ENCODE peak calls at places on chromosome 1, in four cellular contexts. One of them, this sample, is unnamed.

GRCh38 chr1:230044729-230045128 is 22.3 kb upstream of the GALNT2 start:
- DNase-seq in CD8-positive, alpha-beta memory T cell: no peak
- DNase-seq in left lung: no peak
- DNase-seq in RWPE1: no peak
- DNase-seq in this sample: no peak

GRCh38 chr1:216222302-216222701 is 200.9 kb downstream of the USH2A start:
- DNase-seq in CD8-positive, alpha-beta memory T cell: no peak
- DNase-seq in left lung: no peak
- DNase-seq in RWPE1: no peak
- DNase-seq in this sample: no peak

GRCh38 chr1:43363283-43363934 is 4.4 kb downstream of the ELOVL1 start:
- DNase-seq in CD8-positive, alpha-beta memory T cell: no peak
- DNase-seq in left lung: no peak
- DNase-seq in RWPE1: no peak
- DNase-seq in this sample: no peak

GRCh38 chr1:70503358-70503757 is 92.3 kb downstream of the CTH start:
- DNase-seq in CD8-positive, alpha-beta memory T cell: no peak
- DNase-seq in left lung: no peak
- DNase-seq in RWPE1: no peak
- DNase-seq in this sample: peak

GRCh38 chr1:212667223-212668139 is 32.2 kb downstream of the BATF3 start:
- DNase-seq in CD8-positive, alpha-beta memory T cell: no peak
- DNase-seq in left lung: no peak
- DNase-seq in RWPE1: peak
- DNase-seq in this sample: peak

GRCh38 chr1:221439734-221440436 is 302.0 kb downstream of the DUSP10 start:
- DNase-seq in CD8-positive, alpha-beta memory T cell: no peak
- DNase-seq in left lung: no peak
- DNase-seq in RWPE1: peak
- DNase-seq in this sample: peak

GRCh38 chr1:51341876-51342496 is 11.6 kb upstream of the TTC39A start:
- DNase-seq in CD8-positive, alpha-beta memory T cell: no peak
- DNase-seq in left lung: no peak
- DNase-seq in RWPE1: no peak
- DNase-seq in this sample: no peak

GRCh38 chr1:219945795-219946194 is 17.4 kb upstream of the SLC30A10 start:
- DNase-seq in CD8-positive, alpha-beta memory T cell: no peak
- DNase-seq in left lung: no peak
- DNase-seq in RWPE1: no peak
- DNase-seq in this sample: no peak

GRCh38 chr1:118396824-118397530 is 211.9 kb upstream of the SPAG17 start:
- DNase-seq in CD8-positive, alpha-beta memory T cell: no peak
- DNase-seq in left lung: no peak
- DNase-seq in RWPE1: no peak
- DNase-seq in this sample: no peak

GRCh38 chr1:198316681-198317080 is 159.9 kb downstream of the NEK7 start:
- DNase-seq in CD8-positive, alpha-beta memory T cell: no peak
- DNase-seq in left lung: no peak
- DNase-seq in RWPE1: no peak
- DNase-seq in this sample: no peak

GRCh38 chr1:84940481-84940880 is 47.5 kb upstream of the LPAR3 start:
- DNase-seq in CD8-positive, alpha-beta memory T cell: no peak
- DNase-seq in left lung: no peak
- DNase-seq in RWPE1: no peak
- DNase-seq in this sample: peak

GRCh38 chr1:107018445-107018844 is 38.0 kb upstream of the PRMT6 start:
- DNase-seq in CD8-positive, alpha-beta memory T cell: no peak
- DNase-seq in left lung: no peak
- DNase-seq in RWPE1: no peak
- DNase-seq in this sample: no peak

GRCh38 chr1:50155564-50155963 is 46.8 kb downstream of the ELAVL4 start:
- DNase-seq in CD8-positive, alpha-beta memory T cell: no peak
- DNase-seq in left lung: no peak
- DNase-seq in RWPE1: no peak
- DNase-seq in this sample: no peak

GRCh38 chr1:227072991-227073390 is 132.9 kb downstream of the COQ8A start:
- DNase-seq in CD8-positive, alpha-beta memory T cell: no peak
- DNase-seq in left lung: no peak
- DNase-seq in RWPE1: no peak
- DNase-seq in this sample: peak

DNA sequence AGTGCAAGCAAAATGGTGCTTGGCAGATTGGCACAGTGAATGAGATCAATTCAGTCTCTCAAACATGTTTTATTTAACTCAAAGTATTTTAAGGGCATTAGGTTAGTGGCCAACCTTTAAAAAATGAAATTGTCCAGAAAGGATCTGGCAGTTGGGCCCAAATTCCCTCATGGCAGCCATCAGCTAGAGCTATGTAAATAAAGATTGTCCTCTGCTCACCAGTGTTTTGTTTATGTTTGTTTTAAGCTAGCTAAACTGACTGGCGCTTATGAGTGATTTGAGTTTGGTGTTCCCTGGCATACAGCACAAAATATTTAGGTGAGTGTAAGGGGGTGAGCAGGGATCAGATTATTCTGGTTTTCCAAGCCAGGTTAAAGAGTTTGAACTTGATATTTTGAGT is 18.1 kb downstream of the HDAC1 start:
- DNase-seq in CD8-positive, alpha-beta memory T cell: no peak
- DNase-seq in left lung: no peak
- DNase-seq in RWPE1: no peak
- DNase-seq in this sample: no peak
- H3K27ac ChIP-seq in CD8-positive, alpha-beta memory T cell: no peak
- H3K27ac ChIP-seq in left lung: no peak
- H3K27ac ChIP-seq in RWPE1: no peak
- H3K27ac ChIP-seq in this sample: no peak

DNA sequence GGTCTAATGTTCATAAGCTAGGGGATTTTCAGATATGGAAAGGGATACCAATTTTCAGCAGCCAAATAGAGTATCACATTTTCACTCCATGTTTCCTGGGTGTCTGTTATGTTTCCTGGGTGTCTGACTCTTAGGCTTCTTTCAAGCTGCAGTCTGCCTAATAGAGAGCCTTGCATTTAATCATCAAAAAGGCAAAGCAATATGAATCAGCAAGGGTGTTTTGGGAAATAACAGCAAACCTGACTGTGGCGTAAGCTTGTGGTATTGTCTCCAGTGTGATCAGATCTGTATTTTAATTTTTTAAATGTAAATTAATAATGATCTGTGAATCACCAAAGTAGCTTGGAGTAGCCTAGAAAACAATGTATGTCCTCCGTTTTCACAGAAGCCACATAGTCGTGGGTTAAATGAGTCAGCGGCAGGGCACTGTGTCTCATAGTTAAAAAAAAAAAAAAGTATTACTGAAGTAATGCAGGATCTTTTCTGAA is 10.4 kb downstream of the LGALS8 start:
- DNase-seq in CD8-positive, alpha-beta memory T cell: no peak
- DNase-seq in left lung: no peak
- DNase-seq in RWPE1: no peak
- DNase-seq in this sample: peak
- H3K27ac ChIP-seq in CD8-positive, alpha-beta memory T cell: no peak
- H3K27ac ChIP-seq in left lung: no peak
- H3K27ac ChIP-seq in RWPE1: no peak
- H3K27ac ChIP-seq in this sample: peak

GRCh38 chr1:91883470-91883869 is 2.5 kb downstream of the TGFBR3 start:
- DNase-seq in CD8-positive, alpha-beta memory T cell: no peak
- DNase-seq in left lung: no peak
- DNase-seq in RWPE1: peak
- DNase-seq in this sample: peak
- H3K27ac ChIP-seq in CD8-positive, alpha-beta memory T cell: no peak
- H3K27ac ChIP-seq in left lung: no peak
- H3K27ac ChIP-seq in RWPE1: no peak
- H3K27ac ChIP-seq in this sample: peak

GRCh38 chr1:81867235-81867634 is 66.5 kb downstream of the ADGRL2 start:
- DNase-seq in CD8-positive, alpha-beta memory T cell: no peak
- DNase-seq in left lung: no peak
- DNase-seq in RWPE1: no peak
- DNase-seq in this sample: peak
- H3K27ac ChIP-seq in CD8-positive, alpha-beta memory T cell: no peak
- H3K27ac ChIP-seq in left lung: no peak
- H3K27ac ChIP-seq in RWPE1: no peak
- H3K27ac ChIP-seq in this sample: no peak

GRCh38 chr1:178973671-178974091 is 52.0 kb upstream of the FAM20B start:
- DNase-seq in CD8-positive, alpha-beta memory T cell: no peak
- DNase-seq in left lung: no peak
- DNase-seq in RWPE1: no peak
- DNase-seq in this sample: no peak
- H3K27ac ChIP-seq in CD8-positive, alpha-beta memory T cell: no peak
- H3K27ac ChIP-seq in left lung: no peak
- H3K27ac ChIP-seq in RWPE1: no peak
- H3K27ac ChIP-seq in this sample: no peak

DNA sequence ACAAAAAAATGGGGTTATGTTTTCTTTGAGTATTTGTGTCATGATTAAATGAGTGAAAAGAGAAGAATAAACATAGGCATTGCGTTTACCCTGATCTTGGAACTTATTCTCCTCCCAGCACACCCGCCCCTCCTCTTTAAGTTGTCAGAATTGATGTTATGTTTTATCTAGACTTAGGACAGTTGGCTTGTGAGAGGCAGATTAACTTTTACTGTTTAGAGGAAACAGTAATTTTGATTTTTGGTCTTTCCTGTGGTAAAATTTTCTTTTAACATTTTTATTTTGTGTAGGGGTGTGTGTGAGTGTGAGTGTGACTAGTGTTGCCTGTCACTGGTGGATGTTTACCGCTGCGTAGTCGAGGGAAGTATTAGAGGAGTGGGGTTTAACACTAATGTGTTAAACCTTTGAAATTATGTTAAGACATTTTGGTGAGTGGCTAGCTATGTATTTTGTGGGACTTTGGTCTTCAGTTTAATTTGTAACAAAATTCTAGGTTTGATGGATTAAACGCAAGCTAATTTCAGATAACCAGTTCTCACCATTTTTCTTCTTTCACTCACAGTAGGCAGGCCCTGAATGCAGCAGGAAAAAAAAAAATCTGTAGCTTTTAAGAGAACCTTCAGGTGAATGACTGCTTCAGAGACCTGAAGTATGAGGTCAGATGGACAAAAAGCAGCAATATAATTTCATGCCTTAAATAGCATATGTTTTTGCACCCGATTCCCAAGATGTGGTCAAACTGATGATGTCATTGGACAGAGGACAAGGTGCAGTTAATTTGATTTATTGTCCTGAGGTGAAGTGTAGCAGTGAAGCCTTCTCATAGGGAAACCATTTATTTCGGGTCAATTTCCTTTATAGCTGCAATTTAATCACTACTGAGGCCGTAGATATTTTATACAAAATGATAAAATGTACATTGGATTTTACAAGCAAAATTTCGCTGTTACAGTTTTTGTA is 2.7 kb downstream of the POU2F1 start:
- DNase-seq in CD8-positive, alpha-beta memory T cell: no peak
- DNase-seq in left lung: no peak
- DNase-seq in RWPE1: no peak
- DNase-seq in this sample: peak
- H3K27ac ChIP-seq in CD8-positive, alpha-beta memory T cell: peak
- H3K27ac ChIP-seq in left lung: peak
- H3K27ac ChIP-seq in RWPE1: no peak
- H3K27ac ChIP-seq in this sample: peak

DNA sequence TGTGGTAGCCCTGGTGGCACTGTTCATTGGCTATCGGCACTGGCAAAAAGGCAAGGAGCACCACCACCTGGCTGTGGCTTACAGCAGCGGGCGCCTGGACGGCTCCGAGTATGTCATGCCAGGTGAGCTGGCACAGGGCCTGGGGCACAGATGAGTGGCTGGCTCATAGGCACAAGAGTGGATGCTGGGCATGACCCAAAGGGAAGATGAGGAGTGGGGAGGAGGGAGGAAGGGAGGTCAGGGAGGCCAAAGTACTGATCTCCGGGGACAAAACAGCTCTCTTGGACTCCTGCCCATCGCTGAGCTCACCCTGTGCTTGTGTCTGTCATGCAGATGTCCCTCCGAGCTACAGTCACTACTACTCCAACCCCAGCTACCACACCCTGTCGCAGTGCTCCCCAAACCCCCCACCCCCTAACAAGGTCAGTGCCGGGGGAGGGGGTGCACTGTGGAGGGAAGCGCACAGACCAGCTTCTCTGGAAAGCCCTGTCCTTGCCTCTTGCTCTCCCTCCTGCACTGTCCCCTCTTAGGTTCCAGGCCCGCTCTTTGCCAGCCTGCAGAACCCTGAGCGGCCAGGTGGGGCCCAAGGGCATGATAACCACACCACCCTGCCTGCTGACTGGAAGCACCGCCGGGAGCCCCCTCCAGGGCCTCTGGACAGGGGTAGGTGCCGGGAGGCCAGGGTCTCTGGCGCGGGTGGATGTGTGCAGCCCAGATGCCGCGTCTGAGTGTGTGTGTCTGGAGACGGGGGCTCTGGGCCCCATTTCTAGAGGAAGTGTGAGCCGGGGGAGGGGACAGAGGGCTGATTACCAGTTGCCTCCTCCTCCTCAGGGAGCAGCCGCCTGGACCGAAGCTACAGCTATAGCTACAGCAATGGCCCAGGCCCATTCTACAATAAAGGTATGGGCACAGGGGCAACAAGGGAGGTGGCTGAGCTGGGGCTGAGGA is 7.3 kb upstream of the LRRC71 start:
- DNase-seq in CD8-positive, alpha-beta memory T cell: no peak
- DNase-seq in left lung: peak
- DNase-seq in RWPE1: no peak
- DNase-seq in this sample: no peak
- H3K27ac ChIP-seq in CD8-positive, alpha-beta memory T cell: peak
- H3K27ac ChIP-seq in left lung: no peak
- H3K27ac ChIP-seq in RWPE1: peak
- H3K27ac ChIP-seq in this sample: no peak

DNA sequence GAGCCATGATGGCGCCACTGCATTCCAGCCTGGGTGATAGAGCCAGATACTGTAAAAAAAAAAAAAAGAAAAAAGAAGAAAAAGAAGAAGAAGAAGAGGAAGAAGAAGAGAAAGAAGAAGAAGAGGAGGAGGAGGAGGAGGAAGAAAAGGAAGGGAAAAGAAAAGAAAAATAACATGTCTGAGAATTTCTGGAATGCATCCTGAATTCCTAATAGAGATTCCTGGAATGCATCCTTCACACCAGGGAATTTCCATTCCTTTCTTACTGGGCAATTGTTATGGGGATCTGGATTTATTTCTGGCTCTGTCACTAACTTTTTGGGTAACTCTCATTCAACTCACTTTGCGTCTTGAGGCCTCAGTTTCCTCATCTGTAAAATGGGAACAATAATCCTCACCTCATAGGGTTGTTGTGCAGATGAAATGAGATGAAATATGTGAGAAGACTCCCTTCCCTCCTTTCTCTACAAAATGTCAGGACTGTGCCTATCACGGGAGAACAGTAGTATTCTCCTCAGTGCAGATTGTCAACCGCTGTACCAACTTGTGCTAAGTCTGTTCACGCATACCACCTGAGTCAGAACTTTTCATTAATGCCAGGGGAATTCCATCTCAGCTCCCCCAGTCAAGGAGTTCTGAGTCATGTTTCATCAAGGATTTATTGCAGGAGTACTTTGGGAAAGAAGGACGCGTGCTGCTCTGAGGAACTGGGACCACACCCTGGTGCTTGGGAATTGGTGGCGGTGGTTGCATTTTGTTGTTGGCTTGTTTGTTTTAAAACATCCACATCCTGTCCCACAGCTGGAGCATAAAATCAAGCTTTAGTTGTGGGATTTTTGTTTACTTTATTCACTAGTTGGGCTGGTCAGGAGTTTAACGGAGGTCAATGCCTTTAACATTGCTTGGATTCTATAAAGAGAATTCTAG is 42.4 kb upstream of the ROR1 start:
- DNase-seq in CD8-positive, alpha-beta memory T cell: no peak
- DNase-seq in left lung: no peak
- DNase-seq in RWPE1: peak
- DNase-seq in this sample: peak
- H3K27ac ChIP-seq in CD8-positive, alpha-beta memory T cell: no peak
- H3K27ac ChIP-seq in left lung: no peak
- H3K27ac ChIP-seq in RWPE1: peak
- H3K27ac ChIP-seq in this sample: peak